ENCODE peak calls at places on chromosomes 3 and 15, in nine cellular contexts. K, P, R, Z, D, G, J, U and S are unnamed samples.

GRCh38 chr15:72784233-72784876 is 797 bp upstream of the ADPGK start:
- DNase-seq in G (peak), P (peak), K (peak), D (peak), J (no peak), R (no peak), Z (peak), U (no peak), S (peak)

GRCh38 chr15:53068671-53069070 is 278.5 kb upstream of the ONECUT1 start:
- DNase-seq in R (no peak), Z (no peak), J (no peak), K (no peak), P (no peak), G (no peak), U (no peak), D (no peak), S (no peak)

GRCh38 chr3:186035277-186035676 is 73.6 kb downstream of the ETV5 start:
- DNase-seq in Z (no peak), J (no peak), K (no peak), G (peak), D (no peak), U (no peak), P (no peak), R (no peak), S (no peak)

GRCh38 chr3:184716652-184717607 is 5.1 kb upstream of the MAGEF1 start:
- DNase-seq in R (no peak), G (peak), Z (no peak), P (no peak), D (no peak), K (no peak), J (no peak), U (no peak), S (peak)

GRCh38 chr3:99499235-99499798 is 139.1 kb upstream of the COL8A1 start:
- DNase-seq in G (peak), U (no peak), K (peak), P (peak), J (no peak), Z (peak), D (peak), R (no peak), S (peak)

GRCh38 chr3:152383136-152383606 is 114.4 kb downstream of the MBNL1 start:
- DNase-seq in J (no peak), U (no peak), Z (no peak), P (no peak), G (no peak), R (no peak), K (no peak), D (no peak), S (no peak)

GRCh38 chr3:42504334-42505202 is 2.1 kb downstream of the VIPR1 start:
- DNase-seq in P (no peak), R (no peak), K (no peak), D (peak), J (peak), G (no peak), Z (no peak), U (peak), S (peak)

GRCh38 chr15:53580371-53580770 is 179.1 kb downstream of the WDR72 start:
- DNase-seq in G (no peak), J (no peak), R (no peak), K (peak), U (no peak), Z (no peak), D (no peak), P (no peak), S (no peak)

GRCh38 chr3:127328391-127328790 is 40.5 kb upstream of the PRR20G start:
- DNase-seq in R (no peak), G (no peak), P (no peak), J (no peak), D (no peak), U (no peak), Z (no peak), K (no peak), S (no peak)

GRCh38 chr3:9290556-9290955 is 41.1 kb upstream of the SRGAP3 start:
- DNase-seq in R (no peak), Z (no peak), J (no peak), P (no peak), K (no peak), U (no peak), G (no peak), D (no peak), S (no peak)

GRCh38 chr15:98718426-98719168 is 70.3 kb downstream of the IGF1R start:
- DNase-seq in J (no peak), D (no peak), P (no peak), K (no peak), G (no peak), R (no peak), Z (no peak), U (no peak), S (no peak)

GRCh38 chr3:1609416-1609815 is 489.2 kb upstream of the CNTN4 start:
- DNase-seq in P (no peak), G (no peak), D (no peak), J (no peak), U (no peak), Z (no peak), R (no peak), K (no peak), S (no peak)

GRCh38 chr3:49133226-49133951 is 539 bp upstream of the LAMB2 start:
- DNase-seq in G (peak), U (peak), D (peak), Z (peak), P (no peak), J (peak), K (peak), R (no peak), S (peak)

GRCh38 chr3:127159547-127159946 is 33.4 kb upstream of the PRR23E start:
- DNase-seq in K (no peak), R (no peak), P (no peak), D (no peak), J (no peak), G (no peak), U (no peak), Z (no peak), S (no peak)

GRCh38 chr3:170220871-170221270 is 1.4 kb upstream of the PRKCI start:
- DNase-seq in U (no peak), R (no peak), D (no peak), P (no peak), G (no peak), Z (no peak), K (no peak), J (no peak), S (no peak)

GRCh38 chr3:52742418-52743041 is 28.2 kb downstream of the NEK4 start:
- DNase-seq in K (peak), G (peak), U (no peak), D (no peak), P (peak), J (no peak), Z (no peak), R (no peak), S (peak)

GRCh38 chr15:42037650-42038049 is 16.8 kb upstream of the PLA2G4E start:
- DNase-seq in P (no peak), U (no peak), R (no peak), Z (no peak), G (no peak), K (no peak), J (peak), D (peak), S (no peak)

GRCh38 chr3:141680620-141681389 is 57.3 kb upstream of the RNF7 start:
- DNase-seq in G (no peak), U (no peak), Z (no peak), D (no peak), J (no peak), R (no peak), K (no peak), P (no peak), S (no peak)

GRCh38 chr15:41513282-41514227 is at the start of gene LTK:
- DNase-seq in J (no peak), K (no peak), D (peak), P (peak), U (no peak), G (no peak), Z (no peak), R (no peak), S (peak)

GRCh38 chr3:158766364-158766763 is 34.1 kb upstream of the RARRES1 start:
- DNase-seq in D (no peak), P (no peak), U (no peak), J (no peak), K (no peak), R (no peak), G (no peak), Z (no peak), S (no peak)

GRCh38 chr3:117726776-117727175 is 1017.2 kb downstream of the TUSC7 start:
- DNase-seq in R (no peak), K (no peak), J (no peak), Z (no peak), U (no peak), G (peak), P (no peak), D (no peak), S (no peak)

GRCh38 chr3:5198986-5199731 is 11.7 kb downstream of the EDEM1 start:
- DNase-seq in G (no peak), J (no peak), R (no peak), K (no peak), Z (no peak), U (no peak), P (no peak), D (no peak), S (no peak)

GRCh38 chr15:64225804-64226203 is 63.0 kb upstream of the PPIB start:
- DNase-seq in P (no peak), J (no peak), Z (no peak), U (no peak), R (no peak), K (no peak), G (no peak), D (no peak), S (no peak)

GRCh38 chr3:195236076-195236798 is 34.7 kb downstream of the XXYLT1 start:
- DNase-seq in Z (no peak), G (no peak), U (no peak), P (no peak), J (peak), D (peak), R (no peak), K (no peak), S (no peak)

GRCh38 chr15:78280289-78281072 is 16.1 kb downstream of the DNAJA4 start:
- DNase-seq in P (no peak), J (no peak), K (no peak), U (no peak), Z (no peak), G (no peak), R (no peak), D (no peak), S (no peak)

GRCh38 chr3:194369522-194370279 is at the start of gene LRRC15:
- DNase-seq in D (peak), R (no peak), Z (no peak), K (peak), P (no peak), U (no peak), J (no peak), G (peak), S (peak)

GRCh38 chr15:31298707-31299172 is 27.9 kb upstream of the KLF13 start:
- DNase-seq in U (peak), J (peak), Z (no peak), P (no peak), R (no peak), D (no peak), K (no peak), G (no peak), S (no peak)

DNA sequence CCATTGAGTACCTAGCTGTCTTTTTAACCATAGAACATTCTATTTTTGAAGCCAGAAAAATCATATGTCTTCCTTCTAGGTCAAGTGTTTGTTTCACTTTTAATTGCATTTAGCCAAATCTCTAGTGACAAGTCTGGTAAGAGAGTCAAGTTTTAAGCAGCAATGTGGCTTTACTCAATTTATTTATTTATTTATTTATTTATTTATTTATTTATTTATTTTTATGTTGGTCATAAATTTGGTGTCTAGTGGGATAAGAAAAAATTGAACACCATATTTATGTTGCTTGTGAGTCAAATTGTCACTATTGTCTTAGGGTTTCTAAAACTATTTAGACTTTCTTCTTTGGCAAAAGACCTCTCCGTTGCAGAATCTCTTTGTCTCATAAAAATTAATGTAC is 174.5 kb upstream of the BCHE start:
- DNase-seq in K (no peak), P (no peak), U (no peak), G (no peak), R (no peak), D (no peak), J (no peak), Z (no peak), S (no peak)
- H3K4me3 ChIP-seq in K (no peak), P (no peak), U (no peak), G (no peak), R (no peak), D (no peak), J (no peak), Z (no peak), S (no peak)

DNA sequence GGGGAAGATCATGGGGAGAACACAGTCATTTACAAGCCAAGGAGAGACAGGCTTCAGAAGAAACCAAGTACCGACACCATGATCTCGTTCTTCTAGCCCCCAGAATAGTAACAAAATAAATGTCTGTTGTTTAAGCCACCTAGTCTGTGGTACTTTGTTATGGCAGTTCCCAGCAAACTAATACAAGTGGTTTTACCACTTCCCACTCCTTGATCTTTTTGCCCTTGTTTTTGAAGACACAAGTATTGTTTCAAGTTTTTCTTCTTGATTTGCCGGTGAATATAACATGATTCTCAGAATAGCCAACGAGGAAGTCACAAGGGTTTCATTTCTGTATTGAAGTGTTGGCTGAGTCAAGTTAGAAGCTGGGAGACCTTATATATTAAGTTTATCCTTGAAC is 220.3 kb downstream of the SOX2 start:
- DNase-seq in R (no peak), K (no peak), G (no peak), P (no peak), U (no peak), J (no peak), Z (no peak), D (no peak), S (no peak)
- H3K4me3 ChIP-seq in R (no peak), K (no peak), G (no peak), P (no peak), U (no peak), J (no peak), Z (no peak), D (no peak), S (no peak)

GRCh38 chr3:172753125-172753524 is 2.6 kb downstream of the ECT2 start:
- DNase-seq in P (no peak), U (no peak), R (no peak), K (no peak), D (no peak), G (no peak), J (no peak), Z (no peak), S (no peak)
- H3K4me3 ChIP-seq in P (no peak), U (no peak), R (no peak), K (peak), D (no peak), G (no peak), J (no peak), Z (no peak), S (no peak)

DNA sequence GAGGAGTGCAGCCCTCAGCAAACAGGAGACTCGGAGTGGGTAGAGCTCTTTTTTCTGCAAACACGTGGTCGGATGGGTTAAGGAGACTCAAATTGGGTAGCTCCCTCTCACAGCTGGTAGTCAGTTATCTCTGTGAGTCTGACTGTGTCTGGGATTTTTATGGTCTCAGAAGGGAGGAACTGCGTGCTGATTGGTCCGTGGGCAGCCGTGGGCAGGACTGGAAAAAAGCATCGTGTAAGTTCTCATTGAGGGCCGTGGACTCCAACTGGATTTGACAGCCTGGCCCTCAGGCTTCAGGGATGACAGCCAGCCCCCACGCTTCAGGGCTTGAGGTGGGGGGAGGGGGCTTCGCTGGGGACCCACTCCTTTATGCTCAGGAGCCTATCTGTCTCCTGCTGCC is 463.9 kb downstream of the EPHA3 start:
- DNase-seq in U (no peak), P (no peak), R (no peak), J (no peak), K (no peak), D (no peak), G (no peak), Z (no peak), S (no peak)
- H3K4me3 ChIP-seq in U (no peak), P (no peak), R (no peak), J (no peak), K (no peak), D (no peak), G (no peak), Z (no peak), S (no peak)

DNA sequence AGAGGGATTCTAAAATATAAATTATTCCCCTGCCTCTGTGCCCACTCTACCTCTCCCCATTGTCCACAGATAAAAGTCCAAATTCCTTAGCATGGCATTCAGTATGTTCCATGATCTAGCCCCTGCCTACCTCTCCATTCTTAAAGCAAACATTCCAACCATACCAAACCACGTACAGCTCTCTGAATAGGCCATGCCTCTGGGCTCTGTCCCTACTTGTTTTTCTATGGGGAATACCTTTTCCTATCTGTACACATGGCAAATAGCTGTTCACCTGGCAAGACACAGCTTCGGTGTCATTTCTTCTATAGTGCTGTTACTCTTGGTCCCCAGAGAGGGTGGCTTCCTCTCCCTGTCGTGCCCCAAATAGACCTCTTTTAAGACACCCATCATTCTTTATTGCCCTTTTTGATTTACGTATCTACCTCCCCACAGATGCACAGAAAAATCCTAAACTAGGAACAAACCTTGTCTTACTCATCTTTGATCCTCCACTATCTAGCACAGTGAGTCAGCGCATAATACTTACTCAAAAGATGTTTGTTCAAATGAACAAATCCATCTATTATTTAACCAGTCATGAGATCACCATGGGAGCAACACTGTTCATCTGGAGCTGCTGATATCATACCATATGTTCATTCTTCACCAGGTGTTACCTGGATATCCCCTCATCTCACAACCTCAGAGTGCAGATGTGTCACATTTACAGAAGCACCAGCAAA is 329.8 kb downstream of the THSD4 start:
- DNase-seq in K (peak), D (no peak), G (no peak), P (no peak), U (no peak), Z (no peak), R (no peak), J (no peak), S (no peak)
- H3K4me3 ChIP-seq in K (peak), D (no peak), G (no peak), P (no peak), U (no peak), Z (no peak), R (no peak), J (no peak), S (no peak)

GRCh38 chr3:151130437-151130836 is 45.0 kb downstream of the MED12L start:
- DNase-seq in U (no peak), Z (no peak), G (no peak), J (no peak), R (no peak), K (no peak), P (no peak), D (no peak), S (no peak)

DNA sequence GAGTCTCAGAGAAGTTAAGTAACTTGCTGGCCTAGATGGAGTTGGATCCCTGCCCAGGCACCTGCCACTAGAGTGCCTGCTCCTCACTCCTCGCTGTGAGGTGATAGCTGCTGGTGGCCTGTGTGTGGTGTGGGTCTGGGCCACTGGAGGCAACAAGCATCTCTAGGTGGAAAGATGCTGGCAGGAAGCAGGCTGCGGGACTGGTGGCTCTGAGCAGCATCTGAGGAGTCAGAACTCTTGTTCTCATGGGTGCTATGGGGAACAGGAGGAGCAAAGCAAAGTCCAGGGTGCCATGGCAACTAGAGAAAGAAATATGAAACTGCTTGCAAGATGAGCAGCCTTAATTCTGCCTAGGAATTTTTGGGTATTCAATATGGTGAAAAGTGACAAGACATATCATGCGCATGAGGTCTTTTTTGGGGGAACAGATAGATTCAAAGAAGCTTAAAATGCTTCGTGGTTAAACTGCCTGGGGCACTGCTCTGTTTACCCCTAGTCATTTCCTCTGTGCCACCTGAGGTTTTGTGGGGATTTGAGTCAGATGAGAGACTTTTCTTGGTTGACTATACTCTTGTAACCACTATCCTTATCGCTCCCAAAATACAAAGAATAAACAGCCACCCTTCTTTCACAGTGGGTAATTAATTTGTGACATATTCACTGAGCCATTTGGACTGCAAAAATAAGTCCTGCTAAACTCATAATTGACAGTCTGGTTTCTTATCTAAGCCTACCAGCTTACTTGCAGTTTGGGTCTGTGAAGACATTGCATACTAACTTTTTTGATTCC is 50.3 kb downstream of the MED12L start:
- DNase-seq in J (no peak), P (no peak), R (peak), U (no peak), Z (no peak), K (no peak), D (no peak), G (no peak), S (no peak)
- H3K4me3 ChIP-seq in J (no peak), P (no peak), R (no peak), U (no peak), Z (no peak), K (no peak), D (no peak), G (no peak), S (no peak)

GRCh38 chr15:65832549-65833364 is 36.5 kb upstream of the RAB11A start:
- DNase-seq in G (peak), U (peak), R (peak), P (no peak), J (peak), K (peak), Z (peak), D (peak), S (peak)
- H3K4me3 ChIP-seq in G (peak), U (no peak), R (peak), P (no peak), J (peak), K (peak), Z (no peak), D (no peak), S (no peak)

DNA sequence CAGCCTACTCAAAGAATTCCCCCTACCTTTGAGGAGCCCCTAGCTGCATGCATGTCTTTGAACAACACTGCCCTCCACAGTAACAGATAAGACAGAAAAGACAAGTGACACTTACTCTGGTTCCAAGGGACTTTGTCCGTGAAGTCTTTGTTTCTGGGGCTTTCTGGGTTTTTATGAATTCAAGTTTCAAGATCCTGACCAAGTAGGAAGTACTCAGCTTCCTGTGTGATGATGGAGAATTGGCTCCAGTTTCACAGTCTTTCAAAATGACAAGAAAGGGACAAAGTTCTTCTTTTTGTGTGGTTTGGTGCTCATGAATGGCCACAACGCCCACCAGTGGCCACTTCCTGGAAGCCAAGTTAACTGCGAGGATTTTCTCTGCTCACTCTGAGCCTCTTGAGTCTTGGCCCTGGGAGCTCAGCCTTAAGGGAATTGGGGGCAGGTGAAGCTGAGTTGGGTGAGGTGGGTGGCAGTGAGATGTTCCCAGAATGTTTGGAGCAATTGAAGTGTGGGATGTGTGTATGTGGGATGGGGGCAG is at the start of gene CCR1:
- DNase-seq in R (no peak), D (peak), U (no peak), J (no peak), Z (no peak), G (peak), K (peak), P (peak), S (peak)
- H3K4me3 ChIP-seq in R (no peak), D (peak), U (peak), J (peak), Z (no peak), G (peak), K (no peak), P (no peak), S (no peak)